ENCODE peak calls at places on chromosome 3, in nine cellular contexts. E, Y, W, P, X, H, M, L and I are unnamed samples.

GRCh38 chr3:23671901-23672589 is 133.7 kb upstream of the UBE2E1 start:
- DNase-seq in M (no peak), L (peak; percentile 48), Y (peak; percentile 27), P (no peak), X (peak; percentile 57), E (no peak), W (no peak), H (peak; percentile 50), I (peak; percentile 77)

GRCh38 chr3:152471814-152472605 is 203.3 kb downstream of the MBNL1 start:
- DNase-seq in W (peak; percentile 80), L (peak; percentile 72), M (peak; percentile 68), X (peak; percentile 66), Y (peak; percentile 42), P (peak; percentile 52), E (no peak), H (peak; percentile 45), I (no peak)

GRCh38 chr3:48077835-48078234 is 61.6 kb upstream of the MAP4 start:
- DNase-seq in M (no peak), P (no peak), W (no peak), L (peak; percentile 42), E (peak; percentile 51), X (no peak), H (peak; percentile 74), Y (no peak), I (no peak)

GRCh38 chr3:69081583-69082262 is 1.6 kb upstream of the UBA3 start:
- DNase-seq in H (peak; percentile 81), X (peak; percentile 73), E (peak; percentile 37), Y (no peak), M (no peak), P (no peak), W (no peak), L (no peak), I (no peak)

GRCh38 chr3:177793451-177793850 is 596.2 kb upstream of the TBL1XR1 start:
- DNase-seq in H (no peak), P (no peak), X (no peak), L (no peak), W (no peak), Y (no peak), E (no peak), M (no peak), I (no peak)

GRCh38 chr3:89155811-89156210 is 48.4 kb downstream of the EPHA3 start:
- DNase-seq in X (no peak), Y (no peak), W (no peak), M (no peak), P (no peak), H (no peak), L (no peak), E (no peak), I (no peak)

GRCh38 chr3:14274537-14274936 is 95.9 kb downstream of the LSM3 start:
- DNase-seq in Y (no peak), E (no peak), W (no peak), H (no peak), X (no peak), M (no peak), P (no peak), L (no peak), I (no peak)

GRCh38 chr3:133408961-133409360 is 9.1 kb downstream of the BFSP2 start:
- DNase-seq in M (no peak), E (no peak), P (no peak), X (no peak), W (no peak), L (peak; percentile 39), Y (no peak), H (no peak), I (no peak)

GRCh38 chr3:173403376-173403775 is 5.8 kb downstream of the NLGN1 start:
- DNase-seq in L (peak; percentile 5), Y (no peak), W (no peak), E (no peak), H (no peak), M (no peak), X (no peak), P (no peak), I (no peak)

GRCh38 chr3:49930922-49931321 is 1.3 kb upstream of the MON1A start:
- DNase-seq in W (no peak), E (no peak), Y (peak; percentile 88), L (no peak), P (no peak), H (no peak), X (peak; percentile 72), M (no peak), I (peak; percentile 53)

GRCh38 chr3:133487920-133488540 is 85.5 kb upstream of the CDV3 start:
- DNase-seq in L (peak; percentile 49), M (no peak), Y (no peak), P (peak; percentile 46), E (no peak), W (peak; percentile 28), X (no peak), H (no peak), I (no peak)

GRCh38 chr3:6781103-6781502 is 79.8 kb upstream of the GRM7 start:
- DNase-seq in L (no peak), X (no peak), H (no peak), Y (no peak), W (no peak), E (no peak), P (no peak), M (no peak), I (no peak)

GRCh38 chr3:17407576-17407975 is 334.9 kb downstream of the TBC1D5 start:
- DNase-seq in L (no peak), E (no peak), X (no peak), W (no peak), Y (no peak), H (no peak), P (no peak), M (no peak), I (no peak)

GRCh38 chr3:141405581-141405980 is 37.3 kb downstream of the ZBTB38 start:
- DNase-seq in H (no peak), M (no peak), L (peak; percentile 39), W (no peak), Y (no peak), X (no peak), E (no peak), P (no peak), I (no peak)

GRCh38 chr3:16205156-16205870 is 30.8 kb downstream of the GALNT15 start:
- DNase-seq in Y (no peak), W (no peak), L (no peak), P (no peak), X (no peak), H (peak; percentile 94), E (peak; percentile 97), M (no peak), I (no peak)

GRCh38 chr3:52574056-52574965 is 37.9 kb downstream of the UQCC5 start:
- DNase-seq in X (no peak), Y (no peak), E (no peak), M (no peak), L (peak; percentile 25), P (no peak), H (no peak), W (no peak), I (no peak)

GRCh38 chr3:72270072-72270611 is 485.2 kb upstream of the PROK2 start:
- DNase-seq in M (peak; percentile 86), L (peak; percentile 99), X (peak; percentile 94), W (peak; percentile 87), H (peak; percentile 76), P (no peak), E (peak; percentile 67), Y (peak; percentile 56), I (peak; percentile 95)
- H3K4me1 ChIP-seq in M (peaks cover 46% of the 10 kb centered on the region), L (peaks cover 30% of the 10 kb centered on the region), X (peaks cover 5% of the 10 kb centered on the region), W (peaks cover 58% of the 10 kb centered on the region), H (no peaks in the 10 kb centered on the region), P (peaks cover 9% of the 10 kb centered on the region), E (peaks cover 10% of the 10 kb centered on the region), Y (peaks cover 11% of the 10 kb centered on the region), I (peaks cover 15% of the 10 kb centered on the region)

DNA sequence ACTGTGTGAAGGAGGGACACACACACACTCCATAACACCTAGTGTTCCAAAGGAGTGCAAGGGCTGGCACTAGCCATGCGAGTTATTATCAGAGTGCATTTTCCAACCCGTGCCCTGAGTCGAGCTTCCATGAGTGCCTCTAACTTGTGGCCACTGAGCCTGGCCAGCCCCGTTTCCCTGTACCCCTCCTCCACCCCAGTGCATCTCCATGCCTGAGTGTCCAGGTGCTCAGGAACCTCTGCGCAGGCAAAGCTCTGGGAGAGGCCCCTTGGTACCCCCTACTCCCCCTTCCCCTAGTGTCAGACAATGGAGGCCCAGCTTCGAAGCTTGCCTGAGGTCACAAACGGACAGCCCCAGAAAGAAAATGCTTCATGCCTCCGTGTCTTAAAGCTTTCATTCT is 45.2 kb upstream of the HES1 start:
- DNase-seq in P (no peak), L (no peak), X (no peak), E (no peak), Y (no peak), W (no peak), M (no peak), H (no peak), I (no peak)
- H3K4me1 ChIP-seq in P (no peaks in the 10 kb centered on the region), L (no peaks in the 10 kb centered on the region), X (no peaks in the 10 kb centered on the region), E (peaks cover 42% of the 10 kb centered on the region), Y (peaks cover 10% of the 10 kb centered on the region), W (peaks cover 12% of the 10 kb centered on the region), M (peaks cover 12% of the 10 kb centered on the region), H (peaks cover 23% of the 10 kb centered on the region), I (peaks cover 13% of the 10 kb centered on the region)

GRCh38 chr3:123640311-123641083 is 55.6 kb upstream of the HACD2 start:
- DNase-seq in W (no peak), L (no peak), X (no peak), P (no peak), H (no peak), E (no peak), Y (no peak), M (no peak), I (no peak)

GRCh38 chr3:123642957-123643330 is 58.1 kb upstream of the HACD2 start:
- DNase-seq in W (no peak), P (no peak), E (no peak), M (no peak), H (no peak), L (peak; percentile 24), Y (no peak), X (no peak), I (no peak)

GRCh38 chr3:123642182-123642956 is 57.5 kb upstream of the HACD2 start:
- DNase-seq in X (peak; percentile 74), H (peak; percentile 79), W (peak; percentile 65), M (peak; percentile 55), E (peak; percentile 77), Y (peak; percentile 67), P (peak; percentile 16), L (peak; percentile 96), I (peak; percentile 86)

GRCh38 chr3:123641505-123641904 is 56.7 kb upstream of the HACD2 start:
- DNase-seq in H (no peak), X (no peak), W (no peak), P (no peak), E (no peak), M (no peak), Y (no peak), L (no peak), I (no peak)

DNA sequence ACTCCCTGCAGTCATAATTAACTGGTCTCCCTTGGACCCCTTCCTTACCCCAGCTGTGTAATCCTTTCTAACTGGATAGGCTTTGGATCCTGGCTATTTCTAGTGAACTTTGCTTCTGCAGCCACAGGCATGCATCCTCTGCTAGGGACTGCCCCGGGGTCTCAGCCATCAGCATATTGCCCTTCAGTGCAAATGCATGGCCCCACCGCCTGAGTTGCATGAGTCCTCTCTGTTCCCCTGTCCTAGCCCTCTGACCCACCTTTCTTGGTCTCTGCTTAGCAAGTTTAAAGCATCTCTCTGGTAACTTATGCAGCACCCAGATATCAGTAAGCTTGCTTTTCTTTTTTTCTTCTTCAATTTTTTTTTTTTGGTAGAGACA is 56.2 kb upstream of the HACD2 start:
- DNase-seq in P (no peak), X (no peak), Y (no peak), M (no peak), L (no peak), H (no peak), E (no peak), W (no peak), I (no peak)
- H3K4me1 ChIP-seq in P (no peaks in the 10 kb centered on the region), X (no peaks in the 10 kb centered on the region), Y (no peaks in the 10 kb centered on the region), M (no peaks in the 10 kb centered on the region), L (peaks cover 2% of the 10 kb centered on the region), H (peaks cover 8% of the 10 kb centered on the region), E (peaks cover 19% of the 10 kb centered on the region), W (peaks cover 6% of the 10 kb centered on the region), I (peaks cover 7% of the 10 kb centered on the region)

GRCh38 chr3:101853971-101854370 is 4.7 kb downstream of the NFKBIZ start:
- DNase-seq in M (no peak), W (no peak), L (no peak), Y (no peak), X (no peak), H (no peak), P (no peak), E (no peak), I (no peak)
- H3K4me1 ChIP-seq in M (peaks cover 8% of the 10 kb centered on the region), W (peaks cover 32% of the 10 kb centered on the region), L (peaks cover 2% of the 10 kb centered on the region), Y (peaks cover 9% of the 10 kb centered on the region), X (no peaks in the 10 kb centered on the region), H (peaks cover 7% of the 10 kb centered on the region), P (peaks cover 12% of the 10 kb centered on the region), E (peaks cover 12% of the 10 kb centered on the region), I (peaks cover 8% of the 10 kb centered on the region)